ENCODE peak calls at places on chromosome 13, in four cellular contexts. T is hippocampal formation, K is EH, Y is AG04449. Q is an unnamed sample.
A peak's percentile ranks its signal among the peaks of the same experiment; 100 is the strongest.

GRCh38 chr13:65914707-65915106 is 1315.4 kb downstream of the PCDH9 start:
- DNase-seq in T (no peak), K (peak; percentile 65), Y (peak; percentile 33), Q (no peak)

GRCh38 chr13:48595330-48596127 is 58.2 kb upstream of the CYSLTR2 start:
- DNase-seq in T (peak; percentile 15), K (peak; percentile 63), Y (no peak), Q (no peak)

GRCh38 chr13:113924184-113924583 is 49.7 kb downstream of the C13orf46 start:
- DNase-seq in T (no peak), K (no peak), Y (no peak), Q (no peak)

GRCh38 chr13:24709186-24709913 is 29.1 kb downstream of the ATP12A start:
- DNase-seq in T (no peak), K (no peak), Y (no peak), Q (no peak)

GRCh38 chr13:70829748-70830147 is 721.5 kb upstream of the KLHL1 start:
- DNase-seq in T (no peak), K (no peak), Y (no peak), Q (no peak)

GRCh38 chr13:90154311-90154960 is 1193.1 kb upstream of the MIR17HG start:
- DNase-seq in T (no peak), K (no peak), Y (no peak), Q (no peak)

GRCh38 chr13:99226493-99226892 is 25.8 kb downstream of the UBAC2 start:
- DNase-seq in T (no peak), K (no peak), Y (no peak), Q (no peak)

GRCh38 chr13:106479849-106480400 is 55.5 kb downstream of the EFNB2 start:
- DNase-seq in T (no peak), K (no peak), Y (no peak), Q (no peak)

GRCh38 chr13:25172303-25172630 is 179 bp upstream of the AMER2 start:
- DNase-seq in T (peak; percentile 76), K (no peak), Y (no peak), Q (no peak)

GRCh38 chr13:30870916-30871712 is 35.0 kb upstream of the MEDAG start:
- DNase-seq in T (no peak), K (no peak), Y (no peak), Q (no peak)

GRCh38 chr13:77388944-77389616 is 62.2 kb upstream of the MYCBP2 start:
- DNase-seq in T (no peak), K (no peak), Y (no peak), Q (no peak)

Q was measured in BJ.